ENCODE peak calls at places on chromosomes 4 and X, in nine cellular contexts. E is OCI-LY7; F is T-helper 1 cell; L is pons; K is hypothalamus; G is T-helper 2 cell; B is naive thymus-derived CD4-positive, alpha-beta T cell; M is D721Med; I is GM19239. H is an unnamed sample.

GRCh38 chr4:109559625-109559982 is 442 bp upstream of the MCUB start:
- DNase-seq in E (peak), F (no peak), L (no peak), K (peak), G (no peak), B (no peak), M (no peak), I (peak), H (peak)

GRCh38 chrX:48458711-48459110 is 11.3 kb downstream of the SLC38A5 start:
- DNase-seq in E (no peak), F (no peak), L (no peak), K (no peak), G (no peak), B (no peak), M (no peak), I (no peak), H (no peak)

GRCh38 chr4:1233641-1234277 is 15.2 kb downstream of the CTBP1 start:
- DNase-seq in E (no peak), F (no peak), L (no peak), K (no peak), G (no peak), B (no peak), M (no peak), I (no peak), H (no peak)

GRCh38 chr4:41644288-41644914 is 104.1 kb downstream of the PHOX2B start:
- DNase-seq in E (no peak), F (no peak), L (peak), K (peak), G (peak), B (no peak), M (peak), I (no peak), H (peak)

GRCh38 chr4:84917087-84917821 is 49.2 kb downstream of the WDFY3 start:
- DNase-seq in E (no peak), F (no peak), L (no peak), K (no peak), G (no peak), B (no peak), M (no peak), I (no peak), H (no peak)

GRCh38 chrX:87003031-87003430 is 514.6 kb upstream of the KLHL4 start:
- DNase-seq in E (no peak), F (no peak), L (no peak), K (no peak), G (no peak), B (no peak), M (no peak), I (no peak), H (no peak)

GRCh38 chr4:67749286-67749685 is 4.9 kb downstream of the GNRHR start:
- DNase-seq in E (no peak), F (no peak), L (no peak), K (no peak), G (no peak), B (no peak), M (no peak), I (no peak), H (no peak)

GRCh38 chr4:31194823-31195222 is 474.7 kb downstream of the PCDH7 start:
- DNase-seq in E (no peak), F (no peak), L (no peak), K (no peak), G (no peak), B (no peak), M (no peak), I (no peak), H (no peak)

GRCh38 chr4:70994387-70995099 is 1.1 kb downstream of the DCK start:
- DNase-seq in E (peak), F (peak), L (no peak), K (no peak), G (peak), B (no peak), M (no peak), I (no peak), H (no peak)

GRCh38 chr4:20520901-20521300 is 179.4 kb upstream of the PACRGL start:
- DNase-seq in E (no peak), F (no peak), L (no peak), K (no peak), G (no peak), B (no peak), M (no peak), I (no peak), H (no peak)

GRCh38 chr4:1856920-1857699 is 1.2 kb upstream of the LETM1 start:
- DNase-seq in E (no peak), F (no peak), L (no peak), K (peak), G (no peak), B (no peak), M (no peak), I (no peak), H (no peak)

GRCh38 chrX:24117288-24117687 is 32.2 kb upstream of the ZFX start:
- DNase-seq in E (no peak), F (no peak), L (peak), K (peak), G (no peak), B (no peak), M (no peak), I (no peak), H (no peak)

GRCh38 chrX:15744181-15744867 is 6.3 kb downstream of the CA5B start:
- DNase-seq in E (no peak), F (no peak), L (no peak), K (no peak), G (no peak), B (no peak), M (no peak), I (no peak), H (no peak)

GRCh38 chr4:14841801-14842748 is 160.2 kb upstream of the CPEB2 start:
- DNase-seq in E (no peak), F (no peak), L (no peak), K (no peak), G (no peak), B (no peak), M (no peak), I (no peak), H (peak)

GRCh38 chr4:144288011-144288903 is 147.7 kb upstream of the GYPA start:
- DNase-seq in E (no peak), F (no peak), L (no peak), K (no peak), G (peak), B (no peak), M (peak), I (no peak), H (no peak)

GRCh38 chr4:189092596-189092995 is 848.1 kb upstream of the FRG1 start:
- DNase-seq in E (peak), F (no peak), L (no peak), K (no peak), G (peak), B (no peak), M (no peak), I (no peak), H (no peak)

GRCh38 chr4:185165605-185166063 is 22.6 kb downstream of the SLC25A4 start:
- DNase-seq in E (no peak), F (peak), L (no peak), K (no peak), G (peak), B (no peak), M (no peak), I (no peak), H (no peak)

GRCh38 chrX:150693782-150694574 is 782 bp downstream of the MTMR1 start:
- DNase-seq in E (peak), F (peak), L (peak), K (peak), G (peak), B (peak), M (peak), I (peak), H (no peak)

GRCh38 chr4:39469429-39470077 is 10.7 kb downstream of the LIAS start:
- DNase-seq in E (peak), F (peak), L (peak), K (no peak), G (peak), B (peak), M (no peak), I (no peak), H (peak)

GRCh38 chr4:77156533-77156911 is 485 bp upstream of the CCNG2 start:
- DNase-seq in E (peak), F (peak), L (peak), K (peak), G (peak), B (peak), M (peak), I (peak), H (peak)

GRCh38 chrX:154313147-154313546 is 17.6 kb downstream of the TKTL1 start:
- DNase-seq in E (no peak), F (peak), L (no peak), K (no peak), G (peak), B (no peak), M (no peak), I (no peak), H (no peak)

GRCh38 chrX:147079974-147080373 is 265.4 kb upstream of the CXorf51A start:
- DNase-seq in E (no peak), F (no peak), L (no peak), K (no peak), G (no peak), B (no peak), M (no peak), I (no peak), H (no peak)

GRCh38 chr4:119268466-119268865 is 53.5 kb downstream of the FABP2 start:
- DNase-seq in E (no peak), F (no peak), L (no peak), K (no peak), G (no peak), B (no peak), M (no peak), I (no peak), H (no peak)

GRCh38 chr4:11228575-11228974 is 200.1 kb downstream of the HS3ST1 start:
- DNase-seq in E (no peak), F (no peak), L (no peak), K (no peak), G (peak), B (no peak), M (no peak), I (no peak), H (no peak)

GRCh38 chr4:15702941-15703403 is at the start of gene BST1:
- DNase-seq in E (no peak), F (peak), L (no peak), K (peak), G (peak), B (peak), M (no peak), I (peak), H (peak)

GRCh38 chr4:1171306-1172227 is 816 bp downstream of the SPON2 start:
- DNase-seq in E (no peak), F (peak), L (no peak), K (no peak), G (peak), B (peak), M (no peak), I (no peak), H (no peak)

GRCh38 chr4:8771666-8772065 is 100.0 kb downstream of the HMX1 start:
- DNase-seq in E (no peak), F (no peak), L (no peak), K (no peak), G (no peak), B (no peak), M (no peak), I (no peak), H (no peak)

GRCh38 chr4:123340381-123340701 is 56.3 kb upstream of the SPRY1 start:
- DNase-seq in E (no peak), F (no peak), L (no peak), K (no peak), G (no peak), B (no peak), M (no peak), I (no peak), H (no peak)

GRCh38 chr4:123060039-123060770 is 137.8 kb upstream of the NUDT6 start:
- DNase-seq in E (no peak), F (no peak), L (no peak), K (no peak), G (no peak), B (no peak), M (no peak), I (no peak), H (no peak)

GRCh38 chr4:156946508-156947197 is 24.9 kb downstream of the PDGFC start:
- DNase-seq in E (no peak), F (no peak), L (no peak), K (no peak), G (peak), B (no peak), M (no peak), I (no peak), H (peak)

GRCh38 chr4:73740353-73740778 is at the start of gene CXCL8:
- DNase-seq in E (peak), F (peak), L (peak), K (no peak), G (no peak), B (no peak), M (no peak), I (no peak), H (peak)

GRCh38 chr4:168741281-168742173 is 244.7 kb downstream of the PALLD start:
- DNase-seq in E (no peak), F (no peak), L (peak), K (peak), G (no peak), B (no peak), M (no peak), I (no peak), H (no peak)

GRCh38 chrX:123339201-123339905 is 155.3 kb downstream of the GRIA3 start:
- DNase-seq in E (no peak), F (no peak), L (no peak), K (no peak), G (no peak), B (no peak), M (no peak), I (no peak), H (no peak)

GRCh38 chr4:78666830-78667258 is 109.3 kb upstream of the BMP2K start:
- DNase-seq in E (no peak), F (no peak), L (no peak), K (no peak), G (no peak), B (no peak), M (no peak), I (no peak), H (no peak)

GRCh38 chrX:97527725-97528124 is 644.0 kb downstream of the RPA4 start:
- DNase-seq in E (peak), F (no peak), L (no peak), K (no peak), G (no peak), B (no peak), M (no peak), I (no peak), H (no peak)

GRCh38 chrX:37380920-37381319 is 31.8 kb downstream of the PRRG1 start:
- DNase-seq in E (no peak), F (no peak), L (peak), K (no peak), G (no peak), B (no peak), M (no peak), I (no peak), H (no peak)

GRCh38 chr4:8848507-8849265 is 23.0 kb downstream of the HMX1 start:
- DNase-seq in E (no peak), F (no peak), L (no peak), K (no peak), G (no peak), B (no peak), M (no peak), I (no peak), H (peak)

GRCh38 chrX:136667446-136668168 is 19.6 kb downstream of the CD40LG start:
- DNase-seq in E (no peak), F (peak), L (no peak), K (no peak), G (peak), B (no peak), M (no peak), I (no peak), H (no peak)

H was measured in ascending aorta.